ENCODE peak calls at places on chromosomes 11 and 22, in ten cellular contexts. A, B, D, P, E, F, C, Z, T and N are unnamed samples.

GRCh38 chr11:15627560-15627959 is 512.8 kb downstream of the INSC start:
- DNase-seq in P (no peak), Z (no peak), D (no peak), B (no peak), C (no peak), T (peak; percentile 8), E (peak; percentile 47), F (no peak), A (no peak), N (no peak)

GRCh38 chr11:86174101-86175046 is 70.2 kb upstream of the EED start:
- DNase-seq in F (no peak), Z (no peak), P (peak; percentile 99), A (no peak), E (peak; percentile 94), D (peak; percentile 44), T (peak; percentile 99), C (no peak), B (no peak), N (no peak)

GRCh38 chr11:70103256-70103975 is 25.3 kb downstream of the ANO1 start:
- DNase-seq in P (no peak), F (no peak), Z (no peak), C (no peak), B (no peak), A (no peak), D (no peak), E (no peak), T (no peak), N (no peak)

GRCh38 chr11:128837627-128838026 is 29.5 kb downstream of the KCNJ1 start:
- DNase-seq in A (peak; percentile 55), D (no peak), P (no peak), Z (no peak), C (no peak), T (no peak), B (no peak), E (no peak), F (no peak), N (peak; percentile 30)

GRCh38 chr22:27853404-27853803 is 51.8 kb upstream of the MN1 start:
- DNase-seq in C (no peak), Z (no peak), E (no peak), B (no peak), D (no peak), F (no peak), T (peak; percentile 72), P (peak; percentile 45), A (peak; percentile 63), N (no peak)

GRCh38 chr11:11836676-11837231 is 5.0 kb upstream of the USP47 start:
- DNase-seq in T (peak; percentile 75), E (no peak), D (no peak), C (no peak), P (no peak), F (no peak), Z (no peak), A (no peak), B (no peak), N (no peak)

GRCh38 chr22:44680481-44680894 is 21.5 kb upstream of the PRR5 start:
- DNase-seq in E (no peak), T (no peak), C (no peak), Z (no peak), P (no peak), B (no peak), A (no peak), D (no peak), F (no peak), N (no peak)

GRCh38 chr22:44671742-44672141 is 30.3 kb upstream of the PRR5 start:
- DNase-seq in P (no peak), D (no peak), Z (no peak), A (peak; percentile 81), C (no peak), F (no peak), T (peak; percentile 45), E (peak; percentile 23), B (no peak), N (peak; percentile 64)

GRCh38 chr22:46456818-46457163 is 80.6 kb downstream of the CELSR1 start:
- DNase-seq in E (no peak), D (no peak), F (no peak), C (no peak), B (no peak), P (no peak), T (no peak), Z (no peak), A (no peak), N (no peak)